ENCODE peak calls at places on chromosomes 16 and 17, in six cellular contexts. S is GM12878, F is SK-N-SH, E is HL-60, Y is HepG2, K is H1. Q is an unnamed sample.

GRCh38 chr17:3512512-3513171 is 36.8 kb downstream of the ASPA start:
- DNase-seq in S (no peak), F (no peak), E (no peak), Y (no peak), K (no peak), Q (no peak)

GRCh38 chr16:333406-334094 is 19.0 kb downstream of the AXIN1 start:
- DNase-seq in S (no peak), F (no peak), E (no peak), Y (no peak), K (no peak), Q (no peak)

GRCh38 chr17:19975601-19976000 is 2.0 kb downstream of the AKAP10 start:
- DNase-seq in S (no peak), F (no peak), E (no peak), Y (no peak), K (no peak), Q (no peak)

GRCh38 chr17:56817066-56817465 is 16.7 kb downstream of the C17orf67 start:
- DNase-seq in S (no peak), F (no peak), E (no peak), Y (no peak), K (no peak), Q (no peak)

GRCh38 chr17:59001158-59001814 is 105.4 kb downstream of the TRIM37 start:
- DNase-seq in S (peak), F (no peak), E (peak), Y (no peak), K (no peak), Q (peak)

GRCh38 chr16:9351440-9351839 is 260.0 kb downstream of the HAPSTR1 start:
- DNase-seq in S (no peak), F (no peak), E (no peak), Y (no peak), K (no peak), Q (no peak)

GRCh38 chr17:40069751-40070643 is 7.2 kb downstream of the THRA start:
- DNase-seq in S (no peak), F (peak), E (peak), Y (no peak), K (no peak), Q (peak)

GRCh38 chr16:72221216-72221995 is 49.5 kb upstream of the PMFBP1 start:
- DNase-seq in S (no peak), F (no peak), E (no peak), Y (no peak), K (no peak), Q (no peak)

GRCh38 chr16:12588510-12588909 is 215.2 kb downstream of the CPPED1 start:
- DNase-seq in S (no peak), F (no peak), E (no peak), Y (peak), K (no peak), Q (no peak)

DNA sequence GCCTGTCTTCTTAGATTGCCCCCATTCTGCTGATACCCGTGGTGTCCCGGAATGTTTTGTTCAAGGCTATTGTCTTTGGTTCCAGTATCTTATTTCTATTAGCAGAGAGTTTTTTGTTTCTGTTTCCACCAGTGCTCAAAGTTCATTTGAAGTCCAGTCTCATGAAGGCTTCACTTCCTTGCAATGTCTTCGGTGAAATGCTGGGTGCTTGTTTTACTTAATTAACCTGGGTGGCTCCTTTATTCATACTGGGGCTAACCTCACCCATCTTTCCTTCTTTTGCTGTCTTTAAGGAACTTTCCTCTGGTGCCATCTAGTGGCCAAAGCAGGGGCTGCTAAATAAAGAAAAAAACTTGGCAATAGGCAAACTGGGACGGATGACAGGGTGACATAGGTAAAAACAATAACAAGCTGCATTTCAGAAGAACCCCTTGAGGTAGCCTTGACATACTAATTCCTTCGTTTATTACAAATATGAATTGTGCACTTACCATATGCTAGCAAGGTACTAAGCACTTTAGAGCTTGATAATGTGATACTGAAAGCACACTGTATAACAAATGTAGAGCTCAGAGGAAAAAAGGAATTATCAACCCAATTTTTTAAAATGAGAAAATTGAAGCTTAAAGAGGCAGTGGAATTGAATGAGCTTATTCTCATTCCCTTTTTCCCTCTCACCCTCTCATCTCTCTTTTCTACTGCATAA is 2.8 kb upstream of the SMIM36 start:
- DNase-seq in S (peak), F (peak), E (peak), Y (peak), K (peak), Q (peak)
- TF ChIP-seq GABPA in S (no peak), F (no peak), E (no peak), Y (no peak), K (no peak), Q (no peak)

GRCh38 chr16:85447657-85448313 is 165.3 kb upstream of the GSE1 start:
- DNase-seq in S (no peak), F (no peak), E (no peak), Y (no peak), K (no peak), Q (no peak)

GRCh38 chr16:85446846-85447656 is 166.1 kb upstream of the GSE1 start:
- DNase-seq in S (peak), F (no peak), E (peak), Y (no peak), K (no peak), Q (no peak)

GRCh38 chr16:85449885-85450245 is 163.3 kb upstream of the GSE1 start:
- DNase-seq in S (no peak), F (no peak), E (no peak), Y (no peak), K (no peak), Q (no peak)

GRCh38 chr16:85449195-85449884 is 163.8 kb upstream of the GSE1 start:
- DNase-seq in S (no peak), F (no peak), E (no peak), Y (peak), K (no peak), Q (no peak)

GRCh38 chr16:85448557-85449194 is 164.4 kb upstream of the GSE1 start:
- DNase-seq in S (no peak), F (peak), E (peak), Y (peak), K (no peak), Q (no peak)
- TF ChIP-seq GABPA in S (no peak), F (no peak), E (no peak), Y (no peak), K (no peak), Q (no peak)

DNA sequence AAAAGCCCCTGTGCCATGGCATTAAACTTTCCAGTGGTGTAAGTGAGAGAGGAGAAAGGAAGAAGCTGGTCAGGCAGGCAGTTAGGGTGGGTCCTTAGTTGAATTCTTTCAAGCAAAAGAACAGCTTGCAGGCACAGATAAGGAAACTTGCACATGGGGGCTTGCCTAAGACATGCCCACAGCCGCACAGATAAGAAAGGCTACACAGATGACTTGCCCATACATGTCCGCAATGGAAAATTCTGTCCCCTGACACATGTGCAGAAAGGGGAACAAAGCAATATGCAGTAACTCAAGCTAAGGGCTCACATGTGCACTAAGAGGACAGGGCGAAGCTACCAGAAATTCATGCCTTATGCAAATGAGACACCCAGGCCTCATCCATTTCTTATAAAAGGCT is 69.9 kb downstream of the GSG1L start:
- DNase-seq in S (no peak), F (no peak), E (peak), Y (no peak), K (no peak), Q (no peak)
- TF ChIP-seq GABPA in S (no peak), F (no peak), E (no peak), Y (no peak), K (no peak), Q (no peak)

DNA sequence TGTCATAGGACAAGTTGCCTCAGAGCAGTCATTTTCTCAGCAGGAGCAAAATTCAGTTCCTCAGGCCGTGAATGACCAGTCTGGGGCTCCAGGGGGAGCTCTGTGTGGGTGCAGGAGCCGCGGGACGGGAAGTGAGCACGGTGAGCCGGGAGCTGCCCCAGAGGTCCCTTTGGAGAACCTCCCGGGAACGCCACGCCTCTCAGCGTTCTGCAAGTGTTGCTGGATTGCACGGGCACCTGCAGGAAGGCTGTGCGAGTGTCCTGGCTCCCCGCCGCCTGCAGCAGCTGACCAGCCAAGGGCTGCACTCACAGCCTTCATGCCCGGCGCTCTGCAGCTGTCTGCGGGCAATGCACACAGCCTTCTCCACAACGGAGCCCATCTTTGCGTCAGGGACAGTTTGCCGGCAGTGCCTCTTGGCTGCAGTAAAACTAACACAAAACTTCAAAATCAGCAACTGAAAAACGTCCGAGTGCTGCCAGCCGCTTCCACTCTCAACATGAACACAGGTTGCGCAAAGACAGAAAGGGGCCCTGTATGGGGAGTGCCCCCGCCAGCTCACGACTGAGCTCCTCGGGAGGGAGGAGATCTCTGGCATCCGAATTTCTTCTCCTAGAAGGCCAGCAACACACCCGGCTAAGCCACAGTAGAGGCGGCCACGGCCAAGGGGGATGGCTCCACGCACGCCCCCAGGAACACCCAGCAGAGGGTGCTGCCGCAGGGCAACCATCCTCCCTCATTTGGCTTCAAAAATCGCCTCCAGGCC is 16.0 kb downstream of the NDUFAF8 start:
- DNase-seq in S (no peak), F (no peak), E (peak), Y (peak), K (peak), Q (peak)
- TF ChIP-seq GABPA in S (no peak), F (no peak), E (no peak), Y (no peak), K (peak), Q (no peak)

DNA sequence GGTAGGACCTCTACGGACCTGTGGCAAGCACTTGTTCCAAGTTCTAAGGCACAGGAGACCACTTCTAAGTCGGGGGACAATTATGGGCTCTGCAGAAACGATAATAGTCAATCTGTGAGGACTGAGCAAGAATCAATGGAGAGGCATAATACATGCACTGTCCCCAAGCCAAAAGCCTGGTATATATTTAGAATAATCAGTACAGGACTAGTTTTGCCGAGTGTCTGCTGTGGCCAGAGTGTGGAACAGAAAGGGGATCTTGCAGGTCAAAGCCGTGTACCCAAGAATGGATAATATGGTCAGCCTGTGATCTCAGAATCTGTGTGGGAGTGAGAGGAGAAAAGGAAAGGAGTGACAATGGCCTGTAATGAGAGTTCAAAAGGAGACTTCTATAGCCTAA is 80.2 kb upstream of the GNAO1 start:
- DNase-seq in S (no peak), F (no peak), E (no peak), Y (no peak), K (no peak), Q (no peak)
- TF ChIP-seq GABPA in S (no peak), F (no peak), E (no peak), Y (no peak), K (no peak), Q (no peak)